ENCODE peak calls at places on chromosomes 5 and 9, in six cellular contexts. F is activated naive CD8-positive, alpha-beta T cell treated with anti-CD3 and anti-CD28 coated beads, Interleukin-2, amount 10 ng/mL, durations not matched to agents 7 days and 5 days; N is AG08395; W is left cardiac atrium; I is stimulated activated CD8-positive, alpha-beta memory T cell treated with anti-CD3 and anti-CD28 coated beads, Interleukin-12 subunit alpha, Interleukin-12 subunit beta, amount 100 ng/mL, for 1 hour; G is GM04503. X is an unnamed sample.

GRCh38 chr9:123376218-123377071 is 20.4 kb downstream of the CRB2 start:
- DNase-seq in F (no peak), N (no peak), W (no peak), I (no peak), G (no peak), X (no peak)

GRCh38 chr5:91140657-91141056 is 242.5 kb downstream of the ARRDC3 start:
- DNase-seq in F (no peak), N (no peak), W (no peak), I (no peak), G (no peak), X (no peak)

GRCh38 chr9:134502261-134503211 is 139.1 kb upstream of the COL5A1 start:
- DNase-seq in F (peak), N (peak), W (peak), I (no peak), G (peak), X (no peak)

GRCh38 chr5:143078321-143078720 is 308.1 kb downstream of the ARHGAP26 start:
- DNase-seq in F (no peak), N (peak), W (no peak), I (no peak), G (no peak), X (no peak)

GRCh38 chr5:124289122-124289521 is 457.3 kb downstream of the ZNF608 start:
- DNase-seq in F (no peak), N (no peak), W (peak), I (no peak), G (no peak), X (no peak)

GRCh38 chr5:178786859-178787499 is 56.5 kb upstream of the ZNF354A start:
- DNase-seq in F (no peak), N (peak), W (no peak), I (no peak), G (peak), X (peak)

GRCh38 chr9:133372144-133372543 is 3.7 kb downstream of the SURF4 start:
- DNase-seq in F (no peak), N (no peak), W (no peak), I (no peak), G (no peak), X (no peak)

GRCh38 chr9:132973713-132974112 is 4.8 kb upstream of the GFI1B start:
- DNase-seq in F (no peak), N (peak), W (no peak), I (no peak), G (no peak), X (peak)

GRCh38 chr9:115015018-115015635 is 84.7 kb upstream of the TNFSF8 start:
- DNase-seq in F (no peak), N (peak), W (no peak), I (no peak), G (no peak), X (peak)

GRCh38 chr5:142872795-142873194 is 102.6 kb downstream of the ARHGAP26 start:
- DNase-seq in F (no peak), N (no peak), W (no peak), I (no peak), G (no peak), X (no peak)

GRCh38 chr5:42912184-42912766 is 100.6 kb upstream of the SELENOP start:
- DNase-seq in F (no peak), N (peak), W (no peak), I (peak), G (no peak), X (peak)

GRCh38 chr9:8816361-8816760 is 1016.8 kb upstream of the DMAC1 start:
- DNase-seq in F (no peak), N (no peak), W (no peak), I (no peak), G (no peak), X (no peak)

GRCh38 chr9:115672477-115673316 is 480.9 kb upstream of the PAPPA start:
- DNase-seq in F (no peak), N (peak), W (no peak), I (no peak), G (peak), X (no peak)

GRCh38 chr5:74594172-74595040 is 46.1 kb downstream of the ENC1 start:
- DNase-seq in F (no peak), N (no peak), W (no peak), I (no peak), G (no peak), X (no peak)

GRCh38 chr5:177327539-177328522 is 16.1 kb upstream of the MXD3 start:
- DNase-seq in F (no peak), N (no peak), W (peak), I (no peak), G (no peak), X (peak)

GRCh38 chr5:78504726-78505431 is 143.7 kb downstream of the LHFPL2 start:
- DNase-seq in F (no peak), N (peak), W (peak), I (no peak), G (peak), X (peak)

GRCh38 chr9:93589688-93590087 is 13.3 kb downstream of the PHF2 start:
- DNase-seq in F (peak), N (peak), W (no peak), I (no peak), G (no peak), X (no peak)

GRCh38 chr9:112858005-112858404 is 32.7 kb downstream of the SLC46A2 start:
- DNase-seq in F (no peak), N (no peak), W (no peak), I (no peak), G (no peak), X (no peak)

GRCh38 chr5:93622240-93622885 is 39.3 kb downstream of the NR2F1 start:
- DNase-seq in F (no peak), N (peak), W (no peak), I (no peak), G (peak), X (peak)

GRCh38 chr5:140672455-140673186 is 755 bp downstream of the DND1 start:
- DNase-seq in F (peak), N (no peak), W (peak), I (no peak), G (no peak), X (no peak)

GRCh38 chr5:81315336-81315735 is 13.9 kb downstream of the ZCCHC9 start:
- DNase-seq in F (no peak), N (peak), W (no peak), I (no peak), G (peak), X (no peak)